ENCODE peak calls at places on chromosome 15, in seven cellular contexts. One of them, this sample, is unnamed.

GRCh38 chr15:38461089-38461833 is 7.3 kb downstream of the FAM98B start:
- DNase-seq in IMR-90: peak
- DNase-seq in neuronal stem cell: no peak
- DNase-seq in mesenchymal stem cell: peak
- DNase-seq in H9: no peak
- DNase-seq in trophoblast cell: no peak
- DNase-seq in H1: no peak
- DNase-seq in this sample: no peak

GRCh38 chr15:88375234-88375926 is 91.8 kb downstream of the MRPL46 start:
- DNase-seq in IMR-90: peak
- DNase-seq in neuronal stem cell: peak
- DNase-seq in mesenchymal stem cell: no peak
- DNase-seq in H9: no peak
- DNase-seq in trophoblast cell: peak
- DNase-seq in H1: peak
- DNase-seq in this sample: peak

GRCh38 chr15:24976932-24977331 is 22.1 kb downstream of the SNRPN start:
- DNase-seq in IMR-90: peak
- DNase-seq in neuronal stem cell: no peak
- DNase-seq in mesenchymal stem cell: no peak
- DNase-seq in H9: no peak
- DNase-seq in trophoblast cell: no peak
- DNase-seq in H1: no peak
- DNase-seq in this sample: no peak

GRCh38 chr15:48427960-48428547 is 96.8 kb downstream of the DUT start:
- DNase-seq in IMR-90: peak
- DNase-seq in neuronal stem cell: no peak
- DNase-seq in mesenchymal stem cell: no peak
- DNase-seq in H9: no peak
- DNase-seq in trophoblast cell: peak
- DNase-seq in H1: no peak
- DNase-seq in this sample: peak

GRCh38 chr15:50116477-50116876 is 2.6 kb downstream of the ATP8B4 start:
- DNase-seq in IMR-90: peak
- DNase-seq in neuronal stem cell: no peak
- DNase-seq in mesenchymal stem cell: peak
- DNase-seq in H9: peak
- DNase-seq in trophoblast cell: peak
- DNase-seq in H1: peak
- DNase-seq in this sample: peak

GRCh38 chr15:58632789-58633188 is 116.7 kb downstream of the ADAM10 start:
- DNase-seq in IMR-90: peak
- DNase-seq in neuronal stem cell: no peak
- DNase-seq in mesenchymal stem cell: peak
- DNase-seq in H9: no peak
- DNase-seq in trophoblast cell: no peak
- DNase-seq in H1: no peak
- DNase-seq in this sample: no peak

GRCh38 chr15:79290642-79291275 is 8.2 kb downstream of the ANKRD34C start:
- DNase-seq in IMR-90: no peak
- DNase-seq in neuronal stem cell: no peak
- DNase-seq in mesenchymal stem cell: no peak
- DNase-seq in H9: no peak
- DNase-seq in trophoblast cell: no peak
- DNase-seq in H1: no peak
- DNase-seq in this sample: no peak

GRCh38 chr15:80250614-80251504 is 1.2 kb downstream of the CTXND1 start:
- DNase-seq in IMR-90: no peak
- DNase-seq in neuronal stem cell: no peak
- DNase-seq in mesenchymal stem cell: no peak
- DNase-seq in H9: no peak
- DNase-seq in trophoblast cell: no peak
- DNase-seq in H1: no peak
- DNase-seq in this sample: no peak

GRCh38 chr15:58440181-58440910 is 8.6 kb downstream of the LIPC start:
- DNase-seq in IMR-90: peak
- DNase-seq in neuronal stem cell: no peak
- DNase-seq in mesenchymal stem cell: peak
- DNase-seq in H9: no peak
- DNase-seq in trophoblast cell: peak
- DNase-seq in H1: no peak
- DNase-seq in this sample: peak

GRCh38 chr15:42111924-42112323 is 17.6 kb upstream of the PLA2G4D start:
- DNase-seq in IMR-90: no peak
- DNase-seq in neuronal stem cell: no peak
- DNase-seq in mesenchymal stem cell: no peak
- DNase-seq in H9: no peak
- DNase-seq in trophoblast cell: no peak
- DNase-seq in H1: no peak
- DNase-seq in this sample: no peak

GRCh38 chr15:100107606-100108225 is 234.1 kb downstream of the ADAMTS17 start:
- DNase-seq in IMR-90: no peak
- DNase-seq in neuronal stem cell: no peak
- DNase-seq in mesenchymal stem cell: no peak
- DNase-seq in H9: no peak
- DNase-seq in trophoblast cell: no peak
- DNase-seq in H1: no peak
- DNase-seq in this sample: no peak

GRCh38 chr15:57680021-57680420 is 26.5 kb upstream of the POLR2M start:
- DNase-seq in IMR-90: peak
- DNase-seq in neuronal stem cell: no peak
- DNase-seq in mesenchymal stem cell: peak
- DNase-seq in H9: no peak
- DNase-seq in trophoblast cell: no peak
- DNase-seq in H1: no peak
- DNase-seq in this sample: no peak

GRCh38 chr15:99324700-99325099 is 73.4 kb downstream of the LRRC28 start:
- DNase-seq in IMR-90: no peak
- DNase-seq in neuronal stem cell: no peak
- DNase-seq in mesenchymal stem cell: no peak
- DNase-seq in H9: no peak
- DNase-seq in trophoblast cell: no peak
- DNase-seq in H1: no peak
- DNase-seq in this sample: no peak

GRCh38 chr15:25859838-25860645 is 3.1 kb downstream of the ATP10A start:
- DNase-seq in IMR-90: no peak
- DNase-seq in neuronal stem cell: no peak
- DNase-seq in mesenchymal stem cell: no peak
- DNase-seq in H9: no peak
- DNase-seq in trophoblast cell: no peak
- DNase-seq in H1: no peak
- DNase-seq in this sample: no peak

GRCh38 chr15:73631915-73632669 is 1.1 kb downstream of the NPTN start:
- DNase-seq in IMR-90: peak
- DNase-seq in neuronal stem cell: no peak
- DNase-seq in mesenchymal stem cell: peak
- DNase-seq in H9: peak
- DNase-seq in trophoblast cell: no peak
- DNase-seq in H1: no peak
- DNase-seq in this sample: peak

GRCh38 chr15:27764339-27764738 is 334.8 kb downstream of the OCA2 start:
- DNase-seq in IMR-90: no peak
- DNase-seq in neuronal stem cell: no peak
- DNase-seq in mesenchymal stem cell: no peak
- DNase-seq in H9: no peak
- DNase-seq in trophoblast cell: no peak
- DNase-seq in H1: no peak
- DNase-seq in this sample: peak

DNA sequence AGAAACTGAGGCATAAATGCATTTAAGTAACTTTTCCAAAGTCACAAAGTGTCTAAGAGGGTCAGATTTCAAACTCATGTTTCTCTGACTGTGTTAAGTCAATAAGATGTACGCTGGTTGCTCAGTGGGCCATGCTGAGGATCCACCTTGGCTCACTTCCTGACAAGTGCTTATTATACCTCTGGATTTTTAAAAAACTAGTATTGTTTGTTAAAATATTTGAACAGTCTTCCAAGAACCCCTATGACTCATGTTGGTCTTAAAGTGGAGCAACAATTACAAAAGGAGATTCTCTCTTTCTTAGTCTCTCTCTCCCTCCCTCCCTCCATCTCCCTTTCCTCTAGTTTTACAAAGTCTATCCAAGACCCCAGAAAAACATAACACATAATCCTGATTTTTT is 1050.2 kb downstream of the AGBL1 start:
- DNase-seq in IMR-90: no peak
- DNase-seq in neuronal stem cell: no peak
- DNase-seq in mesenchymal stem cell: no peak
- DNase-seq in H9: no peak
- DNase-seq in trophoblast cell: no peak
- DNase-seq in H1: no peak
- DNase-seq in this sample: no peak
- H3K23ac ChIP-seq in IMR-90: no peak
- H3K23ac ChIP-seq in neuronal stem cell: no peak
- H3K23ac ChIP-seq in mesenchymal stem cell: no peak
- H3K23ac ChIP-seq in H9: no peak
- H3K23ac ChIP-seq in trophoblast cell: no peak
- H3K23ac ChIP-seq in H1: no peak
- H3K23ac ChIP-seq in this sample: no peak

GRCh38 chr15:20652914-20653313 is 111.3 kb upstream of the GOLGA6L6 start:
- DNase-seq in IMR-90: no peak
- DNase-seq in neuronal stem cell: no peak
- DNase-seq in mesenchymal stem cell: no peak
- DNase-seq in H9: no peak
- DNase-seq in trophoblast cell: no peak
- DNase-seq in H1: no peak
- DNase-seq in this sample: no peak
- H3K23ac ChIP-seq in IMR-90: no peak
- H3K23ac ChIP-seq in neuronal stem cell: no peak
- H3K23ac ChIP-seq in mesenchymal stem cell: no peak
- H3K23ac ChIP-seq in H9: no peak
- H3K23ac ChIP-seq in trophoblast cell: no peak
- H3K23ac ChIP-seq in H1: no peak
- H3K23ac ChIP-seq in this sample: no peak

GRCh38 chr15:90459368-90459767 is 70.4 kb upstream of the CRTC3 start:
- DNase-seq in IMR-90: no peak
- DNase-seq in neuronal stem cell: no peak
- DNase-seq in mesenchymal stem cell: no peak
- DNase-seq in H9: no peak
- DNase-seq in trophoblast cell: no peak
- DNase-seq in H1: no peak
- DNase-seq in this sample: no peak
- H3K23ac ChIP-seq in IMR-90: no peak
- H3K23ac ChIP-seq in neuronal stem cell: no peak
- H3K23ac ChIP-seq in mesenchymal stem cell: no peak
- H3K23ac ChIP-seq in H9: no peak
- H3K23ac ChIP-seq in trophoblast cell: no peak
- H3K23ac ChIP-seq in H1: no peak
- H3K23ac ChIP-seq in this sample: no peak

GRCh38 chr15:45143946-45144345 is 14.2 kb downstream of the DUOX1 start:
- DNase-seq in IMR-90: no peak
- DNase-seq in neuronal stem cell: no peak
- DNase-seq in mesenchymal stem cell: no peak
- DNase-seq in H9: no peak
- DNase-seq in trophoblast cell: no peak
- DNase-seq in H1: no peak
- DNase-seq in this sample: no peak

GRCh38 chr15:45146405-45146804 is 16.6 kb downstream of the DUOX1 start:
- DNase-seq in IMR-90: no peak
- DNase-seq in neuronal stem cell: no peak
- DNase-seq in mesenchymal stem cell: no peak
- DNase-seq in H9: no peak
- DNase-seq in trophoblast cell: peak
- DNase-seq in H1: no peak
- DNase-seq in this sample: no peak

GRCh38 chr15:45147606-45148005 is 17.8 kb downstream of the DUOX1 start:
- DNase-seq in IMR-90: no peak
- DNase-seq in neuronal stem cell: no peak
- DNase-seq in mesenchymal stem cell: no peak
- DNase-seq in H9: no peak
- DNase-seq in trophoblast cell: no peak
- DNase-seq in H1: no peak
- DNase-seq in this sample: no peak

GRCh38 chr15:45143056-45143455 is 13.3 kb downstream of the DUOX1 start:
- DNase-seq in IMR-90: no peak
- DNase-seq in neuronal stem cell: no peak
- DNase-seq in mesenchymal stem cell: no peak
- DNase-seq in H9: no peak
- DNase-seq in trophoblast cell: no peak
- DNase-seq in H1: no peak
- DNase-seq in this sample: no peak

DNA sequence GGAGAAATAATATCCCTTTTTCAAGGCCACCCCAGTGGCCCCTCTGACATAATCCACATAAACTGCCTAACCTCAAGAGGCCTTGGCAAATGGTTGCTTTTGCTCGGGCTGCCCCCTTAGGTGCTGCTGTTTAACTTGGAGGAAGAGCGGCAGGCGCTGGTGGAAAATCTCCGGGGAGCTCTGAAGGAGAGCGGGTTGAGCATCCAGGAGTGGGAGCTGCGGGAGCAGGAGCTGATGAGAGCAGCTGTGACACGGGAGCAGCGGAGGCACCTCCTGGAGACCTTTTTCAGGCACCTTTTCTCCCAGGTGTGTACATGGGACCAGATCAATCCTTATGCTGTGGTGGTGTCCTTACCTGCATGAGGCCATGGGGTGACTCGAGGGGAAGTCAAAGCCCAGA is 15.0 kb downstream of the DUOX1 start:
- DNase-seq in IMR-90: no peak
- DNase-seq in neuronal stem cell: no peak
- DNase-seq in mesenchymal stem cell: no peak
- DNase-seq in H9: no peak
- DNase-seq in trophoblast cell: no peak
- DNase-seq in H1: no peak
- DNase-seq in this sample: no peak
- H3K23ac ChIP-seq in IMR-90: no peak
- H3K23ac ChIP-seq in neuronal stem cell: no peak
- H3K23ac ChIP-seq in mesenchymal stem cell: no peak
- H3K23ac ChIP-seq in H9: no peak
- H3K23ac ChIP-seq in trophoblast cell: no peak
- H3K23ac ChIP-seq in H1: no peak
- H3K23ac ChIP-seq in this sample: no peak

GRCh38 chr15:60383008-60383694 is 14.6 kb downstream of the ANXA2 start:
- DNase-seq in IMR-90: no peak
- DNase-seq in neuronal stem cell: no peak
- DNase-seq in mesenchymal stem cell: no peak
- DNase-seq in H9: no peak
- DNase-seq in trophoblast cell: no peak
- DNase-seq in H1: no peak
- DNase-seq in this sample: no peak

GRCh38 chr15:60375255-60375809 is 22.5 kb downstream of the ANXA2 start:
- DNase-seq in IMR-90: no peak
- DNase-seq in neuronal stem cell: no peak
- DNase-seq in mesenchymal stem cell: no peak
- DNase-seq in H9: no peak
- DNase-seq in trophoblast cell: no peak
- DNase-seq in H1: no peak
- DNase-seq in this sample: no peak

GRCh38 chr15:60381148-60381788 is 16.5 kb downstream of the ANXA2 start:
- DNase-seq in IMR-90: peak
- DNase-seq in neuronal stem cell: no peak
- DNase-seq in mesenchymal stem cell: peak
- DNase-seq in H9: no peak
- DNase-seq in trophoblast cell: no peak
- DNase-seq in H1: no peak
- DNase-seq in this sample: no peak

GRCh38 chr15:60376677-60377095 is 21.1 kb downstream of the ANXA2 start:
- DNase-seq in IMR-90: no peak
- DNase-seq in neuronal stem cell: no peak
- DNase-seq in mesenchymal stem cell: no peak
- DNase-seq in H9: no peak
- DNase-seq in trophoblast cell: no peak
- DNase-seq in H1: no peak
- DNase-seq in this sample: no peak

GRCh38 chr15:60379466-60380274 is 18.1 kb downstream of the ANXA2 start:
- DNase-seq in IMR-90: peak
- DNase-seq in neuronal stem cell: no peak
- DNase-seq in mesenchymal stem cell: peak
- DNase-seq in H9: no peak
- DNase-seq in trophoblast cell: peak
- DNase-seq in H1: no peak
- DNase-seq in this sample: peak
- H3K23ac ChIP-seq in IMR-90: peak
- H3K23ac ChIP-seq in neuronal stem cell: no peak
- H3K23ac ChIP-seq in mesenchymal stem cell: no peak
- H3K23ac ChIP-seq in H9: no peak
- H3K23ac ChIP-seq in trophoblast cell: peak
- H3K23ac ChIP-seq in H1: no peak
- H3K23ac ChIP-seq in this sample: no peak